ENCODE peak calls at places on chromosomes 11 and 22, in ten cellular contexts. F, O, W, B, M, U, X, H, G and J are unnamed samples.

GRCh38 chr11:70928854-70929598 is 323.4 kb downstream of the SHANK2 start:
- DNase-seq in F (no peak), O (no peak), W (no peak), B (no peak), M (no peak), U (no peak), X (no peak), H (no peak), G (no peak), J (no peak)

GRCh38 chr22:39589880-39590279 is 19.3 kb downstream of the CACNA1I start:
- DNase-seq in F (no peak), O (no peak), W (no peak), B (no peak), M (no peak), U (no peak), X (no peak), H (no peak), G (no peak), J (no peak)

GRCh38 chr22:33819743-33820142 is 100.5 kb downstream of the LARGE1 start:
- DNase-seq in F (no peak), O (no peak), W (no peak), B (no peak), M (no peak), U (no peak), X (no peak), H (no peak), G (no peak), J (no peak)

GRCh38 chr11:46347637-46348311 is 511 bp downstream of the DGKZ start:
- DNase-seq in F (no peak), O (no peak), W (no peak), B (no peak), M (peak), U (peak), X (no peak), H (no peak), G (no peak), J (no peak)

GRCh38 chr11:94171693-94172440 is 43.2 kb downstream of the PANX1 start:
- DNase-seq in F (peak), O (no peak), W (peak), B (no peak), M (peak), U (no peak), X (no peak), H (no peak), G (peak), J (peak)

GRCh38 chr11:13038366-13038765 is 29.2 kb downstream of the RASSF10 start:
- DNase-seq in F (no peak), O (no peak), W (no peak), B (no peak), M (no peak), U (no peak), X (no peak), H (no peak), G (no peak), J (no peak)

GRCh38 chr22:37273126-37273845 is 9.0 kb upstream of the CYTH4 start:
- DNase-seq in F (no peak), O (peak), W (no peak), B (no peak), M (peak), U (no peak), X (no peak), H (peak), G (no peak), J (no peak)

GRCh38 chr22:48644108-48644507 is 1183.6 kb downstream of the BRD1 start:
- DNase-seq in F (peak), O (no peak), W (no peak), B (no peak), M (peak), U (no peak), X (no peak), H (no peak), G (no peak), J (no peak)

GRCh38 chr11:107741044-107741823 is 29.4 kb upstream of the SLN start:
- DNase-seq in F (peak), O (peak), W (no peak), B (no peak), M (peak), U (no peak), X (peak), H (peak), G (peak), J (no peak)

GRCh38 chr11:119752946-119753345 is 23.9 kb upstream of the NECTIN1 start:
- DNase-seq in F (no peak), O (no peak), W (no peak), B (no peak), M (no peak), U (no peak), X (no peak), H (no peak), G (no peak), J (no peak)

GRCh38 chr11:45848654-45849081 is 1.4 kb downstream of the CRY2 start:
- DNase-seq in F (no peak), O (no peak), W (no peak), B (no peak), M (no peak), U (no peak), X (peak), H (peak), G (no peak), J (no peak)

GRCh38 chr11:130601141-130601540 is 152.7 kb downstream of the ADAMTS15 start:
- DNase-seq in F (no peak), O (no peak), W (no peak), B (no peak), M (no peak), U (peak), X (no peak), H (peak), G (peak), J (no peak)

GRCh38 chr22:29457730-29458129 is 19.3 kb downstream of the RFPL1 start:
- DNase-seq in F (peak), O (no peak), W (peak), B (no peak), M (no peak), U (no peak), X (no peak), H (no peak), G (no peak), J (no peak)

GRCh38 chr22:42169055-42169469 is 38.5 kb upstream of the CYP2D6 start:
- DNase-seq in F (peak), O (peak), W (peak), B (no peak), M (peak), U (peak), X (no peak), H (peak), G (peak), J (peak)

GRCh38 chr11:119788096-119788883 is 59.3 kb upstream of the NECTIN1 start:
- DNase-seq in F (no peak), O (no peak), W (no peak), B (no peak), M (no peak), U (no peak), X (no peak), H (no peak), G (no peak), J (no peak)

GRCh38 chr11:210803-211180 is 3.3 kb downstream of the RIC8A start:
- DNase-seq in F (no peak), O (no peak), W (no peak), B (no peak), M (no peak), U (peak), X (no peak), H (no peak), G (no peak), J (no peak)

GRCh38 chr22:49975543-49976389 is 15.2 kb downstream of the PIM3 start:
- DNase-seq in F (no peak), O (no peak), W (no peak), B (no peak), M (peak), U (peak), X (no peak), H (no peak), G (no peak), J (no peak)

GRCh38 chr22:36433318-36434231 is 45.8 kb upstream of the MYH9 start:
- DNase-seq in F (no peak), O (no peak), W (no peak), B (no peak), M (no peak), U (no peak), X (peak), H (no peak), G (no peak), J (no peak)

GRCh38 chr11:62142921-62143320 is 19.1 kb downstream of the INCENP start:
- DNase-seq in F (no peak), O (no peak), W (no peak), B (no peak), M (no peak), U (no peak), X (no peak), H (no peak), G (peak), J (peak)

GRCh38 chr22:29511126-29511854 is 31.3 kb downstream of the NEFH start:
- DNase-seq in F (no peak), O (no peak), W (no peak), B (no peak), M (no peak), U (no peak), X (no peak), H (no peak), G (no peak), J (no peak)

GRCh38 chr11:46524201-46524600 is 69.6 kb downstream of the AMBRA1 start:
- DNase-seq in F (no peak), O (no peak), W (no peak), B (no peak), M (no peak), U (no peak), X (no peak), H (no peak), G (no peak), J (no peak)

GRCh38 chr22:31233001-31233400 is 20.9 kb downstream of the LIMK2 start:
- DNase-seq in F (no peak), O (no peak), W (no peak), B (no peak), M (no peak), U (no peak), X (no peak), H (no peak), G (no peak), J (no peak)

GRCh38 chr11:16194566-16194965 is 161.8 kb downstream of the SOX6 start:
- DNase-seq in F (no peak), O (no peak), W (no peak), B (no peak), M (no peak), U (no peak), X (no peak), H (no peak), G (peak), J (no peak)

GRCh38 chr11:120832609-120833221 is 191.2 kb upstream of the TBCEL start:
- DNase-seq in F (no peak), O (no peak), W (no peak), B (peak), M (no peak), U (no peak), X (no peak), H (no peak), G (peak), J (peak)